ENCODE peak calls at places on chromosome 6, in seven cellular contexts. V is psoas muscle; P is activated T-cell treated with anti-CD3 and anti-CD28 coated beads, Interleukin-2, amount 50 U/mL, for 72 hours; C is stimulated activated CD8-positive, alpha-beta memory T cell treated with anti-CD3 and anti-CD28 coated beads, Interleukin-12 subunit alpha, Interleukin-12 subunit beta, amount 100 ng/mL, for 1 hour; W is glutamatergic neuron; G is endothelial cell; T is activated T-helper 2 cell treated with anti-CD3 and anti-CD28 coated beads, Interferon-gamma antibody, Interleukin-2, Interleukin-4, amounts not matched to agents 10 μg/mL and 5 μg/mL and 100 μg/mL, durations not matched to agents 14 hours and 24 hours and 36 hours. X is an unnamed sample.

GRCh38 chr6:3977875-3978711 is 100.8 kb downstream of the FAM217A start:
- DNase-seq in W (no peak), C (peak; percentile 23), G (peak; percentile 22), V (no peak), T (peak; percentile 35), P (peak; percentile 56), X (peak; percentile 50)

GRCh38 chr6:68689910-68690309 is 54.8 kb downstream of the ADGRB3 start:
- DNase-seq in W (no peak), G (no peak), P (no peak), T (no peak), V (no peak), C (no peak), X (no peak)

GRCh38 chr6:136950436-136950835 is 28.3 kb downstream of the SLC35D3 start:
- DNase-seq in G (no peak), P (no peak), C (no peak), V (no peak), T (no peak), W (no peak), X (no peak)

GRCh38 chr6:37663016-37663810 is 34.5 kb downstream of the MDGA1 start:
- DNase-seq in V (peak; percentile 65), T (no peak), C (no peak), W (peak; percentile 6), P (no peak), G (no peak), X (no peak)

GRCh38 chr6:87110639-87111038 is 15.7 kb upstream of the CGA start:
- DNase-seq in W (no peak), C (no peak), T (no peak), G (no peak), V (no peak), P (no peak), X (no peak)

GRCh38 chr6:101397199-101397598 is 3.7 kb downstream of the GRIK2 start:
- DNase-seq in V (no peak), G (no peak), T (no peak), C (no peak), P (no peak), W (no peak), X (no peak)

GRCh38 chr6:6806793-6807518 is 218.4 kb downstream of the LY86 start:
- DNase-seq in C (no peak), P (no peak), G (no peak), V (no peak), W (no peak), T (no peak), X (no peak)

GRCh38 chr6:150667977-150668716 is 68.5 kb downstream of the PLEKHG1 start:
- DNase-seq in G (peak; percentile 51), T (no peak), C (no peak), P (no peak), V (peak; percentile 90), W (no peak), X (peak; percentile 80)

GRCh38 chr6:160131636-160132296 is 10.2 kb downstream of the SLC22A1 start:
- DNase-seq in C (no peak), T (no peak), P (no peak), G (no peak), V (no peak), W (no peak), X (no peak)

GRCh38 chr6:73157870-73158269 is 67.4 kb downstream of the KHDC1L start:
- DNase-seq in W (no peak), T (no peak), G (no peak), P (no peak), V (no peak), C (no peak), X (no peak)

GRCh38 chr6:169592558-169592957 is 109.3 kb downstream of the WDR27 start:
- DNase-seq in V (no peak), G (no peak), P (no peak), C (no peak), T (no peak), W (no peak), X (no peak)

GRCh38 chr6:26502169-26502568 is 2.1 kb downstream of the BTN1A1 start:
- DNase-seq in W (no peak), V (no peak), T (no peak), G (no peak), P (no peak), C (no peak), X (no peak)

GRCh38 chr6:110105296-110105695 is 74.2 kb downstream of the WASF1 start:
- DNase-seq in G (no peak), C (no peak), T (no peak), V (no peak), W (no peak), P (no peak), X (no peak)

GRCh38 chr6:46642928-46643751 is 9.5 kb downstream of the CYP39A1 start:
- DNase-seq in T (no peak), P (peak; percentile 15), G (no peak), V (no peak), C (no peak), W (no peak), X (no peak)

GRCh38 chr6:4491501-4492260 is 284.5 kb upstream of the CDYL start:
- DNase-seq in P (no peak), C (no peak), T (no peak), W (no peak), V (no peak), G (no peak), X (no peak)

GRCh38 chr6:100457251-100457990 is 7.3 kb downstream of the SIM1 start:
- DNase-seq in V (peak; percentile 66), C (no peak), G (peak; percentile 17), W (peak; percentile 53), P (no peak), T (no peak), X (peak; percentile 78)

GRCh38 chr6:79810878-79811277 is 136.5 kb downstream of the ELOVL4 start:
- DNase-seq in G (no peak), T (no peak), P (no peak), W (peak; percentile 53), C (no peak), V (no peak), X (peak; percentile 74)

GRCh38 chr6:3524461-3524860 is 67.6 kb upstream of the SLC22A23 start:
- DNase-seq in G (no peak), V (no peak), P (no peak), W (no peak), T (no peak), C (no peak), X (no peak)

GRCh38 chr6:3873051-3873450 is 23.9 kb downstream of the FAM50B start:
- DNase-seq in W (no peak), G (no peak), C (no peak), T (no peak), P (no peak), V (no peak), X (no peak)

GRCh38 chr6:87078983-87079616 is 15.8 kb downstream of the CGA start:
- DNase-seq in G (peak; percentile 87), P (peak; percentile 67), V (peak; percentile 73), W (peak; percentile 84), C (peak; percentile 16), T (peak; percentile 24), X (peak; percentile 67)

GRCh38 chr6:12585497-12585958 is 131.0 kb upstream of the PHACTR1 start:
- DNase-seq in C (no peak), P (no peak), V (no peak), T (no peak), W (no peak), G (no peak), X (no peak)

GRCh38 chr6:168371989-168372711 is 52.6 kb upstream of the DACT2 start:
- DNase-seq in C (no peak), P (no peak), G (no peak), W (no peak), V (no peak), T (no peak), X (no peak)

GRCh38 chr6:109257494-109257893 is 124.8 kb downstream of the CD164 start:
- DNase-seq in P (no peak), C (no peak), W (no peak), V (no peak), T (no peak), G (no peak), X (no peak)

GRCh38 chr6:22231616-22232015 is 65.2 kb downstream of the PRL start:
- DNase-seq in P (no peak), V (no peak), G (no peak), C (no peak), W (no peak), T (no peak), X (no peak)

GRCh38 chr6:147468634-147469033 is 39.9 kb upstream of the SAMD5 start:
- DNase-seq in W (no peak), V (no peak), C (no peak), T (no peak), P (no peak), G (no peak), X (no peak)

GRCh38 chr6:157368359-157369049 is 12.5 kb upstream of the ZDHHC14 start:
- DNase-seq in W (no peak), T (no peak), V (no peak), C (no peak), P (peak; percentile 34), G (no peak), X (no peak)

GRCh38 chr6:40789143-40789764 is 202.1 kb upstream of the LRFN2 start:
- DNase-seq in G (peak; percentile 34), W (no peak), T (peak; percentile 16), P (peak; percentile 8), V (no peak), C (no peak), X (no peak)

GRCh38 chr6:161228911-161229591 is 44.8 kb downstream of the AGPAT4 start:
- DNase-seq in C (no peak), G (no peak), V (no peak), T (no peak), W (no peak), P (peak; percentile 27), X (no peak)

GRCh38 chr6:42007753-42008528 is 42.4 kb upstream of the TAF8 start:
- DNase-seq in P (peak; percentile 49), W (no peak), T (no peak), G (no peak), C (peak; percentile 23), V (no peak), X (no peak)

GRCh38 chr6:133631421-133631820 is 257.5 kb upstream of the TCF21 start:
- DNase-seq in V (no peak), W (no peak), T (no peak), P (no peak), C (no peak), G (no peak), X (no peak)

GRCh38 chr6:137217801-137218472 is 1.2 kb downstream of the IFNGR1 start:
- DNase-seq in C (no peak), G (no peak), T (no peak), W (no peak), V (peak; percentile 59), P (peak; percentile 10), X (peak; percentile 10)

X was measured in retina.